ENCODE peak calls at places on chromosomes 13 and 19, in four cellular contexts. T is HepG2, V is K562, N is GM12878. B is an unnamed sample.

GRCh38 chr13:113624235-113624587 is 33.8 kb downstream of the ATP4B start:
- DNase-seq in T (no peak), V (no peak), N (no peak), B (no peak)

GRCh38 chr19:49190781-49191180 is 33.2 kb downstream of the TRPM4 start:
- DNase-seq in T (no peak), V (peak; percentile 3), N (no peak), B (no peak)

GRCh38 chr13:98990701-98991100 is 12.8 kb upstream of the DOCK9 start:
- DNase-seq in T (no peak), V (no peak), N (no peak), B (no peak)

GRCh38 chr19:3238066-3238561 is 13.7 kb downstream of the CELF5 start:
- DNase-seq in T (no peak), V (no peak), N (no peak), B (no peak)

GRCh38 chr19:1400281-1401137 is 833 bp downstream of the GAMT start:
- DNase-seq in T (peak; percentile 96), V (peak; percentile 50), N (no peak), B (peak; percentile 32)

GRCh38 chr19:23867895-23868294 is 46.8 kb upstream of the ZNF726 start:
- DNase-seq in T (no peak), V (no peak), N (no peak), B (no peak)

GRCh38 chr13:46202188-46202795 is 9.4 kb upstream of the LRRC63 start:
- DNase-seq in T (no peak), V (no peak), N (no peak), B (no peak)

GRCh38 chr13:35978607-35979316 is 152.4 kb downstream of the DCLK1 start:
- DNase-seq in T (peak; percentile 42), V (peak; percentile 36), N (no peak), B (peak; percentile 31)

GRCh38 chr13:44746690-44747089 is 170.6 kb upstream of the TSC22D1 start:
- DNase-seq in T (no peak), V (no peak), N (no peak), B (no peak)

GRCh38 chr13:53921473-53921872 is 892.9 kb downstream of the OLFM4 start:
- DNase-seq in T (no peak), V (no peak), N (no peak), B (no peak)

GRCh38 chr19:51172223-51172622 is 30.1 kb downstream of the SIGLEC7 start:
- DNase-seq in T (no peak), V (no peak), N (no peak), B (no peak)

GRCh38 chr19:45253396-45254027 is 2.4 kb downstream of the MARK4 start:
- DNase-seq in T (no peak), V (no peak), N (no peak), B (no peak)

GRCh38 chr13:43665388-43665787 is 121.4 kb downstream of the ENOX1 start:
- DNase-seq in T (no peak), V (no peak), N (no peak), B (no peak)

DNA sequence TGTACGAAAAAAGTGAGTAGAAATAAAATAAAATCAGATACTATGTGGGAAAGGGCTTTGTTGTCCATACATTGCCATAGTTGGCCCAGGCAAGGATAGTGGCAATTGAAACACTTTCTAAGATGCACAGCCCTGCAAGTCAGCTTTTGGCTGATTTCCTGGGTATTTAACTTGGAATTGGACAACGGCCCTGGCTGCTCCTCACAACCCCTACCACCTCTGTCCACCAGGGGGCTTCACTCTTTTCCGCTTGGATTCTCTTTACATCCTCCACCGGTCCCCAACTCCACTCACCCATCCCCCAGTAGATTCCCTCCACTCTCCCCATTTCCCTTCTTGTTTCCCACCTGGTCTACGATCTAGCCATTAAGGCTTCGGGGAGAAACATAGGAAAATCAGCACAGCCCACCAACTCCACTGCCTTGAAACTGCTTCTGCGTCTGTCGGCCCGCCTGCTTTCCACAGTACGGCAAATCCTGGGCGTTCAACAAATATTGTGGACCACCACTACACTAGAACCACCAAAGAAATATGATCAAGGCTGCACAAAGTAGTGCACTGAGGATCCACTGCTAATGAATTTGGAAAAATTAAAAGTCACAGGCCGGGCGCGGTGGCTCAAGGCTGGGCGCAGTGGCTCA is 48.6 kb upstream of the GTF3A start:
- DNase-seq in T (peak; percentile 47), V (peak; percentile 68), N (no peak), B (peak; percentile 76)
- TF ChIP-seq FOXK2 in T (no peak), V (no peak), N (no peak), B (no peak)

GRCh38 chr19:5628470-5628869 is 5.6 kb downstream of the SAFB start:
- DNase-seq in T (no peak), V (no peak), N (no peak), B (no peak)
- TF ChIP-seq SP1 in T (no peak), V (no peak), N (no peak), B (no peak)

DNA sequence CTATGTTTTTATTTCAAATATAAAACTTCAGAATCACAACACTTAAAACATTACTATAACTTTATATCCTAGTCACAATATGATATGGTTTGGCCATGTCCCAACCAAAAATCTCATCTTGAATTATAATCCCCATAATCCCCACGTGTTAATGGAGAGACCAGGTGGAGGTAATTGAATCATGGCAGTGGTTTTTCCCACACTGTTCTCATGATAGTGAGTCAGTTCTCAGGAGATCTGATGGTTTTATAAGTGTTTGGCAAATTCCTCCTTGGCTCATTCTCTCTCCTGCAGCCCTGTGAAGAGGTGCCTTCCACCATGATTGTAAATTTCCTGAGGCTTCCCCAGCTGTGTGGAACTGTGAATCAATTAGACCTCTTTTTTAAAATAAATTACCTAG is 307.6 kb downstream of the SPRY2 start:
- DNase-seq in T (no peak), V (no peak), N (no peak), B (no peak)
- TF ChIP-seq FOXK2 in T (no peak), V (no peak), N (no peak), B (no peak)

GRCh38 chr19:35843676-35844481 is 8.4 kb downstream of the NPHS1 start:
- DNase-seq in T (no peak), V (peak; percentile 91), N (no peak), B (peak; percentile 62)
- TF ChIP-seq SP1 in T (no peak), V (no peak), N (no peak), B (no peak)

GRCh38 chr19:12949363-12950284 is 4.0 kb downstream of the RAD23A start:
- DNase-seq in T (no peak), V (no peak), N (no peak), B (no peak)

GRCh38 chr19:12953456-12954149 is 3.4 kb downstream of the GADD45GIP1 start:
- DNase-seq in T (no peak), V (no peak), N (no peak), B (no peak)

GRCh38 chr19:12955996-12956395 is 1.0 kb downstream of the GADD45GIP1 start:
- DNase-seq in T (no peak), V (no peak), N (no peak), B (no peak)

GRCh38 chr19:12954150-12954962 is 2.7 kb downstream of the GADD45GIP1 start:
- DNase-seq in T (no peak), V (no peak), N (no peak), B (no peak)

GRCh38 chr19:12952488-12953455 is 4.3 kb downstream of the GADD45GIP1 start:
- DNase-seq in T (no peak), V (peak; percentile 6), N (no peak), B (no peak)
- TF ChIP-seq FOXK2 in T (no peak), V (no peak), N (no peak), B (no peak)

B was measured in HEK293T.